ENCODE peak calls at places on chromosomes 13 and 19, in seven cellular contexts. V is fibroblast of lung, A is cardiac fibroblast, B is AG04450, Z is bronchial epithelial cell, L is foreskin fibroblast, D is A549. K is an unnamed sample.

GRCh38 chr13:40505196-40505595 is 161.2 kb downstream of the FOXO1 start:
- DNase-seq in V (no peak), A (no peak), B (no peak), Z (no peak), L (no peak), D (no peak), K (no peak)

GRCh38 chr19:6471076-6471475 is 7.0 kb downstream of the CRB3 start:
- DNase-seq in V (no peak), A (no peak), B (no peak), Z (no peak), L (no peak), D (no peak), K (no peak)

GRCh38 chr19:15551183-15552004 is 43.1 kb downstream of the CYP4F22 start:
- DNase-seq in V (peak), A (peak), B (no peak), Z (no peak), L (no peak), D (peak), K (no peak)

GRCh38 chr19:10092648-10093294 is 6.7 kb downstream of the SHFL start:
- DNase-seq in V (no peak), A (no peak), B (no peak), Z (no peak), L (no peak), D (no peak), K (no peak)

GRCh38 chr13:27968316-27969072 is 621 bp downstream of the CDX2 start:
- DNase-seq in V (no peak), A (no peak), B (no peak), Z (no peak), L (no peak), D (peak), K (no peak)

GRCh38 chr13:98071316-98071715 is 71.6 kb upstream of the FARP1 start:
- DNase-seq in V (no peak), A (no peak), B (no peak), Z (no peak), L (no peak), D (no peak), K (no peak)

GRCh38 chr13:75547917-75548316 is 1.7 kb upstream of the UCHL3 start:
- DNase-seq in V (no peak), A (no peak), B (no peak), Z (no peak), L (no peak), D (no peak), K (no peak)

GRCh38 chr13:94309997-94310842 is 169.3 kb downstream of the DCT start:
- DNase-seq in V (peak), A (peak), B (peak), Z (peak), L (peak), D (peak), K (no peak)

GRCh38 chr13:113041293-113041690 is 64.3 kb upstream of the F7 start:
- DNase-seq in V (no peak), A (no peak), B (no peak), Z (no peak), L (no peak), D (no peak), K (no peak)

GRCh38 chr19:5801796-5802616 is 2.9 kb upstream of the NRTN start:
- DNase-seq in V (peak), A (peak), B (no peak), Z (no peak), L (peak), D (peak), K (no peak)

DNA sequence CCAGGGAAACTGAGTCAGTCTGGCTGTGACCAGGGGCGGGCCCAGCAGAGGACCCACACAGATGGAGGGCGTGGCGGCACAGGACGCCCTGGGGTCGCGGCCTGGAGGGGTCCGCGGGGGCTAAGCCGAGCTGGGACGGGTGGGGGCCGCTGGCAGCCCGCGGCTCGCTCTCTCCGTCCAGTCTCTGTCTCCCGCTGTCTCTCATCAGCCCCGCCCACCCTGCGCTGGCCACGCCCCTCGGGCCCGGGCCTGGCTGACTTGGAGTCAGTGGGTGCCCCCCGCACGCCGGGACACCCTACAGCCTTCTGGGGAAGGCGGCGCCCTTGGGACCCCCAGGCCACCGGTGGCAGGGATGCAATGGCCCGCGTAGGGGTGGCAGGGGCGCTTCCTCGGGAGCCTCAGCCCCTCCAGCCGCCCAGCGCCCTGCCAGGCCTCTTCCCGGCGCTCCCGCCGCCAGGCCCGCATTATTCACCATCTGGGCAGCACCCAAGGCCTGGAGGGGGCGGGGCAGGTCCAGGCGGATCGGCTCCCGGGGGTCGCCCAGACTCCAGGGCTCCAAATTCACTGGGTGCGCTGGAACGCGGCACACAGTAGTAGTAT is at the start of gene TBXA2R:
- DNase-seq in V (peak), A (peak), B (no peak), Z (peak), L (peak), D (peak), K (no peak)
- H3K4me3 ChIP-seq in V (peak), A (peak), B (peak), Z (peak), L (peak), D (peak), K (no peak)

DNA sequence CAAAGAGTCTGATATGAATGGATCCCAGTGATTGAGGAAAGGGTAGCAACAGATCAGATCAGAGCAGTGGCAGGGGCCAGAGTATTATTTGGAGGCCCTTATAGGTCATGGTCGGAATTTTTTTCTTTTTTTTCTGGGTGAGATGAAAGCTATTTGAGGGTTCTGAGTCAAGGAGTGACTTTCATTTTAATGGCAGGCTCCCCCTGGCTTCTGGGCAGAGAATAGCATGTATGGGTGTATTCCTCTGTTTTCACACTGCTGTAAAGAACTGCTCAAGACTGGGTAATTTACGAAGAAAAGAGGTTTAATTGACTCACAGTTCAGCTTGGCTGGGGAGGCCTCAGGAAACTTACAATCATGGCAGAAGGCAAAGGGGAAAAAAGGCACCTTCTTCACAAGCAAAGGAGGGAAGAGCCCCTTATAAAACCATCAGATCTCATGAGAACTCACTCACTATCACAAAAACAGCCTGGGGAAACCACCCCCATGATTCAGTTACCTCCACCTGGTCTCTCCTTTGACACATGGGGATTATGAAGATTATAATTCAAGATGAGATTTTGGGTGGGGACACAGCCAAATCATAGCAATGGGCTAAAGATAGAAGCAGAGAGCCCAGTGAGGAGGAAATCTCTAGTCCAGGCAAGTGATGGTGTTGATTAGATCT is 3.0 kb upstream of the SLC6A16 start:
- DNase-seq in V (peak), A (peak), B (no peak), Z (peak), L (no peak), D (peak), K (peak)
- TF ChIP-seq CTCF in V (peak), A (peak), B (peak), Z (peak), L (peak), D (peak), K (peak)

GRCh38 chr13:49821216-49821820 is 28.8 kb upstream of the KPNA3 start:
- DNase-seq in V (no peak), A (peak), B (no peak), Z (peak), L (no peak), D (peak), K (no peak)
- H3K4me3 ChIP-seq in V (no peak), A (no peak), B (no peak), Z (no peak), L (no peak), D (no peak), K (no peak)

GRCh38 chr19:1942078-1942933 is 1.3 kb downstream of the CSNK1G2 start:
- DNase-seq in V (peak), A (peak), B (no peak), Z (peak), L (peak), D (peak), K (no peak)

GRCh38 chr19:1943661-1944087 is 2.7 kb downstream of the CSNK1G2 start:
- DNase-seq in V (no peak), A (no peak), B (no peak), Z (no peak), L (no peak), D (no peak), K (no peak)

GRCh38 chr19:1942934-1943555 is 2.1 kb downstream of the CSNK1G2 start:
- DNase-seq in V (no peak), A (peak), B (no peak), Z (no peak), L (no peak), D (no peak), K (no peak)

GRCh38 chr19:1944088-1944915 is 3.3 kb downstream of the CSNK1G2 start:
- DNase-seq in V (no peak), A (no peak), B (no peak), Z (no peak), L (no peak), D (no peak), K (no peak)

GRCh38 chr19:1941146-1942077 is at the start of gene CSNK1G2:
- DNase-seq in V (no peak), A (no peak), B (no peak), Z (no peak), L (no peak), D (no peak), K (no peak)
- TF ChIP-seq CTCF in V (no peak), A (no peak), B (no peak), Z (no peak), L (no peak), D (peak), K (peak)

GRCh38 chr19:45681391-45682015 is 10.2 kb downstream of the SNRPD2 start:
- DNase-seq in V (peak), A (peak), B (no peak), Z (peak), L (peak), D (peak), K (peak)

GRCh38 chr19:45682117-45682516 is 9.6 kb downstream of the SNRPD2 start:
- DNase-seq in V (no peak), A (no peak), B (no peak), Z (no peak), L (no peak), D (no peak), K (no peak)

GRCh38 chr19:45670670-45671453 is 2.8 kb downstream of the GIPR start:
- DNase-seq in V (peak), A (peak), B (peak), Z (peak), L (peak), D (peak), K (no peak)

GRCh38 chr19:45677351-45678230 is 9.6 kb downstream of the GIPR start:
- DNase-seq in V (peak), A (peak), B (no peak), Z (peak), L (peak), D (peak), K (peak)

DNA sequence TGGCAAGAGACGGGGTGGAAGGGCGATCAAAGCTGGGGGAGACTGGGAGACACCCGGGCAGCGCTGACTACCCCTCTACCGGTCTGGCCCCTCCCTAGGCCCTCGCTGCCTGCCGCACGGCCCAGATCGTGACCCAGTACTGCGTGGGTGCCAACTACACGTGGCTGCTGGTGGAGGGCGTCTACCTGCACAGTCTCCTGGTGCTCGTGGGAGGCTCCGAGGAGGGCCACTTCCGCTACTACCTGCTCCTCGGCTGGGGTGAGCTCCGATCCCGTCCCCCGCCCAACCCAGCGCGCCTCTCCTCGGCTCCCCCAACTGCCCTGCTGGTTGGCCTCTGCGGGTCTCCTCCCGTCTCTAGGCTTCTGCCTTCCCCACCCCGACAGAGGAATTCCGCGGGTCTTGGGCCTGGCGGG is 8.8 kb downstream of the GIPR start:
- DNase-seq in V (no peak), A (no peak), B (no peak), Z (no peak), L (no peak), D (no peak), K (no peak)
- H3K4me3 ChIP-seq in V (no peak), A (peak), B (peak), Z (peak), L (peak), D (peak), K (peak)